ENCODE peak calls at places on chromosomes 6 and 20, in ten cellular contexts. S is natural killer cell treated with Interleukin-12 subunit alpha and Interleukin-12 subunit beta and Interleukin-15 and Interleukin-18, amount 100 ng/mL, for 72 hours; Q is stimulated activated CD4-positive, alpha-beta T cell treated with anti-CD3 and anti-CD28 coated beads, Interleukin-15, amount 100 ng/mL, for 1 hour; J is BE2C; O is A673; F is AG04450; B is osteocyte; I is activated T-cell treated with anti-CD3 and anti-CD28 coated beads for 1 hour; R is B cell; A is stimulated activated CD8-positive, alpha-beta memory T cell treated with anti-CD3 and anti-CD28 coated beads, Interleukin-12 subunit alpha, Interleukin-12 subunit beta, amount 100 ng/mL, for 4 hours. T is an unnamed sample.

GRCh38 chr6:82954937-82955577 is 110.6 kb downstream of the UBE3D start:
- DNase-seq in S (no peak), Q (no peak), J (no peak), O (no peak), F (peak), B (no peak), I (no peak), R (no peak), A (no peak), T (no peak)

GRCh38 chr6:16982827-16983226 is 119.0 kb upstream of the STMND1 start:
- DNase-seq in S (no peak), Q (no peak), J (no peak), O (no peak), F (peak), B (no peak), I (no peak), R (no peak), A (no peak), T (no peak)

GRCh38 chr6:16481680-16482079 is 243.3 kb downstream of the GMPR start:
- DNase-seq in S (peak), Q (peak), J (no peak), O (no peak), F (no peak), B (no peak), I (peak), R (peak), A (peak), T (no peak)

GRCh38 chr6:151142676-151143075 is 97.1 kb upstream of the AKAP12 start:
- DNase-seq in S (no peak), Q (no peak), J (no peak), O (no peak), F (no peak), B (no peak), I (no peak), R (no peak), A (no peak), T (no peak)

GRCh38 chr6:104527311-104527710 is 332.4 kb downstream of the HACE1 start:
- DNase-seq in S (no peak), Q (no peak), J (no peak), O (no peak), F (no peak), B (no peak), I (no peak), R (no peak), A (no peak), T (no peak)

GRCh38 chr20:62170536-62170935 is 12.3 kb upstream of the MTG2 start:
- DNase-seq in S (no peak), Q (no peak), J (no peak), O (no peak), F (no peak), B (no peak), I (no peak), R (no peak), A (no peak), T (no peak)

GRCh38 chr20:50580016-50580747 is 70.0 kb downstream of the PTPN1 start:
- DNase-seq in S (no peak), Q (no peak), J (peak), O (peak), F (no peak), B (no peak), I (peak), R (peak), A (no peak), T (no peak)

GRCh38 chr6:162538643-162539064 is 188.9 kb downstream of the PRKN start:
- DNase-seq in S (no peak), Q (no peak), J (peak), O (peak), F (no peak), B (peak), I (no peak), R (no peak), A (no peak), T (no peak)

GRCh38 chr6:166343157-166343502 is 785 bp upstream of the SFT2D1 start:
- DNase-seq in S (no peak), Q (no peak), J (no peak), O (no peak), F (no peak), B (no peak), I (no peak), R (no peak), A (no peak), T (no peak)

GRCh38 chr6:29516108-29516507 is 28.4 kb upstream of the MAS1L start:
- DNase-seq in S (peak), Q (no peak), J (no peak), O (peak), F (no peak), B (peak), I (peak), R (no peak), A (no peak), T (no peak)

GRCh38 chr6:64294034-64294433 is 658.4 kb downstream of the PHF3 start:
- DNase-seq in S (no peak), Q (no peak), J (no peak), O (no peak), F (no peak), B (no peak), I (no peak), R (no peak), A (no peak), T (no peak)

GRCh38 chr6:83884523-83884922 is 25.0 kb downstream of the CYB5R4 start:
- DNase-seq in S (no peak), Q (no peak), J (no peak), O (peak), F (no peak), B (no peak), I (no peak), R (no peak), A (no peak), T (no peak)

GRCh38 chr6:31441368-31442267 is 38.2 kb downstream of the MICA start:
- DNase-seq in S (peak), Q (no peak), J (peak), O (peak), F (peak), B (peak), I (peak), R (peak), A (peak), T (peak)

GRCh38 chr6:217048-217659 is 75.1 kb upstream of the DUSP22 start:
- DNase-seq in S (peak), Q (no peak), J (peak), O (peak), F (no peak), B (no peak), I (no peak), R (no peak), A (no peak), T (no peak)

GRCh38 chr6:37866590-37867507 is 47.3 kb downstream of the ZFAND3 start:
- DNase-seq in S (no peak), Q (no peak), J (no peak), O (no peak), F (no peak), B (no peak), I (no peak), R (no peak), A (no peak), T (no peak)

GRCh38 chr6:115898246-115898645 is 162.4 kb downstream of the FRK start:
- DNase-seq in S (no peak), Q (no peak), J (no peak), O (peak), F (no peak), B (no peak), I (no peak), R (no peak), A (no peak), T (no peak)

GRCh38 chr6:144335914-144336313 is 50.8 kb downstream of the UTRN start:
- DNase-seq in S (peak), Q (no peak), J (no peak), O (no peak), F (no peak), B (no peak), I (no peak), R (peak), A (no peak), T (no peak)

T was measured in Panc1.